ENCODE peak calls at places on chromosome 18, in nine cellular contexts. A, I, Q, F, N, X, D, L and J are unnamed samples.

GRCh38 chr18:59547691-59548182 is 149.5 kb downstream of the CCBE1 start:
- DNase-seq in A (no peak), I (peak; percentile 74), Q (peak; percentile 90), F (peak; percentile 92), N (no peak), X (no peak), D (no peak), L (no peak), J (peak; percentile 74)

GRCh38 chr18:5600376-5601071 is 56.7 kb upstream of the EPB41L3 start:
- DNase-seq in A (no peak), I (no peak), Q (peak; percentile 8), F (no peak), N (no peak), X (peak; percentile 16), D (no peak), L (no peak), J (no peak)

GRCh38 chr18:22253676-22254075 is 84.3 kb downstream of the GATA6 start:
- DNase-seq in A (no peak), I (no peak), Q (no peak), F (no peak), N (no peak), X (no peak), D (peak; percentile 66), L (no peak), J (no peak)

GRCh38 chr18:9974279-9974915 is 60.6 kb downstream of the VAPA start:
- DNase-seq in A (no peak), I (peak; percentile 51), Q (no peak), F (no peak), N (no peak), X (no peak), D (no peak), L (no peak), J (no peak)

GRCh38 chr18:22838639-22839487 is 94.3 kb upstream of the RBBP8 start:
- DNase-seq in A (no peak), I (no peak), Q (no peak), F (no peak), N (no peak), X (no peak), D (no peak), L (no peak), J (no peak)

GRCh38 chr18:12438257-12438656 is 30.5 kb downstream of the PRELID3A start:
- DNase-seq in A (no peak), I (no peak), Q (no peak), F (no peak), N (no peak), X (no peak), D (no peak), L (no peak), J (no peak)

GRCh38 chr18:74950479-74950878 is 258.5 kb downstream of the PTGR3 start:
- DNase-seq in A (no peak), I (no peak), Q (no peak), F (no peak), N (no peak), X (no peak), D (no peak), L (no peak), J (no peak)

GRCh38 chr18:21364471-21364870 is 122.4 kb downstream of the GREB1L start:
- DNase-seq in A (no peak), I (no peak), Q (no peak), F (no peak), N (no peak), X (no peak), D (no peak), L (no peak), J (no peak)

GRCh38 chr18:30698571-30698970 is 344.0 kb downstream of the DSC3 start:
- DNase-seq in A (no peak), I (no peak), Q (no peak), F (no peak), N (no peak), X (no peak), D (no peak), L (no peak), J (no peak)

GRCh38 chr18:23225518-23225917 is 90.2 kb downstream of the CABLES1 start:
- DNase-seq in A (peak; percentile 60), I (peak; percentile 97), Q (no peak), F (peak; percentile 91), N (no peak), X (no peak), D (no peak), L (no peak), J (peak; percentile 97)

GRCh38 chr18:27862056-27862682 is 314.8 kb downstream of the CDH2 start:
- DNase-seq in A (no peak), I (no peak), Q (peak; percentile 19), F (no peak), N (no peak), X (no peak), D (no peak), L (no peak), J (no peak)

GRCh38 chr18:73564073-73564472 is 583.6 kb downstream of the FBXO15 start:
- DNase-seq in A (peak; percentile 22), I (peak; percentile 34), Q (no peak), F (peak; percentile 68), N (no peak), X (peak; percentile 9), D (no peak), L (no peak), J (peak; percentile 38)

GRCh38 chr18:10488022-10488421 is 33.6 kb downstream of the APCDD1 start:
- DNase-seq in A (no peak), I (no peak), Q (no peak), F (no peak), N (no peak), X (no peak), D (no peak), L (no peak), J (no peak)

GRCh38 chr18:57110295-57110694 is 36.6 kb upstream of the BOD1L2 start:
- DNase-seq in A (no peak), I (no peak), Q (no peak), F (no peak), N (no peak), X (no peak), D (no peak), L (no peak), J (no peak)

GRCh38 chr18:23725827-23726661 is 36.8 kb downstream of the LAMA3 start:
- DNase-seq in A (no peak), I (no peak), Q (no peak), F (no peak), N (no peak), X (no peak), D (no peak), L (no peak), J (no peak)

GRCh38 chr18:24208270-24209035 is 69.6 kb downstream of the CABYR start:
- DNase-seq in A (no peak), I (no peak), Q (no peak), F (no peak), N (no peak), X (no peak), D (no peak), L (no peak), J (no peak)

GRCh38 chr18:63994783-63995399 is 25.0 kb downstream of the SERPINB8 start:
- DNase-seq in A (peak; percentile 45), I (no peak), Q (peak; percentile 36), F (peak; percentile 67), N (no peak), X (peak; percentile 48), D (peak; percentile 39), L (peak; percentile 40), J (peak; percentile 34)

GRCh38 chr18:12694032-12694431 is 8.5 kb downstream of the CEP76 start:
- DNase-seq in A (no peak), I (no peak), Q (no peak), F (peak; percentile 3), N (no peak), X (peak; percentile 91), D (no peak), L (no peak), J (no peak)

GRCh38 chr18:45689386-45689785 is 34.6 kb upstream of the SLC14A1 start:
- DNase-seq in A (no peak), I (no peak), Q (no peak), F (no peak), N (no peak), X (no peak), D (no peak), L (no peak), J (no peak)

GRCh38 chr18:75207298-75208054 is 1.5 kb downstream of the PTGR3 start:
- DNase-seq in A (no peak), I (no peak), Q (no peak), F (peak; percentile 72), N (no peak), X (peak; percentile 23), D (no peak), L (no peak), J (no peak)

GRCh38 chr18:28559511-28559910 is 382.6 kb upstream of the CDH2 start:
- DNase-seq in A (no peak), I (no peak), Q (peak; percentile 45), F (peak; percentile 3), N (no peak), X (no peak), D (no peak), L (no peak), J (no peak)

GRCh38 chr18:44729631-44730101 is 49.0 kb downstream of the SETBP1 start:
- DNase-seq in A (no peak), I (peak; percentile 50), Q (no peak), F (peak; percentile 79), N (no peak), X (no peak), D (no peak), L (peak; percentile 17), J (peak; percentile 32)

GRCh38 chr18:4599312-4599711 is 144.2 kb upstream of the DLGAP1 start:
- DNase-seq in A (no peak), I (no peak), Q (no peak), F (no peak), N (no peak), X (peak; percentile 19), D (peak; percentile 9), L (no peak), J (no peak)

GRCh38 chr18:29181151-29181901 is 1004.4 kb upstream of the CDH2 start:
- DNase-seq in A (peak; percentile 83), I (peak; percentile 91), Q (no peak), F (peak; percentile 87), N (no peak), X (no peak), D (no peak), L (no peak), J (peak; percentile 89)

GRCh38 chr18:50429207-50429948 is 54.5 kb downstream of the SKA1 start:
- DNase-seq in A (no peak), I (no peak), Q (peak; percentile 60), F (peak; percentile 10), N (no peak), X (peak; percentile 29), D (peak; percentile 26), L (peak; percentile 3), J (no peak)

GRCh38 chr18:22847392-22847791 is 85.7 kb upstream of the RBBP8 start:
- DNase-seq in A (no peak), I (peak; percentile 11), Q (no peak), F (peak; percentile 7), N (no peak), X (no peak), D (no peak), L (no peak), J (no peak)

GRCh38 chr18:30944773-30945172 is 97.8 kb downstream of the DSC3 start:
- DNase-seq in A (no peak), I (no peak), Q (no peak), F (no peak), N (no peak), X (no peak), D (no peak), L (no peak), J (no peak)

GRCh38 chr18:24677011-24677410 is 216.6 kb downstream of the HRH4 start:
- DNase-seq in A (no peak), I (no peak), Q (no peak), F (peak; percentile 8), N (no peak), X (no peak), D (no peak), L (no peak), J (no peak)

GRCh38 chr18:32424696-32425095 is 46.0 kb downstream of the GAREM1 start:
- DNase-seq in A (no peak), I (no peak), Q (no peak), F (no peak), N (no peak), X (no peak), D (no peak), L (no peak), J (no peak)

GRCh38 chr18:39173022-39173421 is 1607.4 kb upstream of the CELF4 start:
- DNase-seq in A (no peak), I (no peak), Q (no peak), F (no peak), N (no peak), X (no peak), D (no peak), L (no peak), J (no peak)

GRCh38 chr18:58026857-58027256 is 17.2 kb upstream of the NEDD4L start:
- DNase-seq in A (no peak), I (no peak), Q (no peak), F (no peak), N (no peak), X (no peak), D (no peak), L (no peak), J (no peak)